ENCODE peak calls at places on chromosomes 12 and 14, in seven cellular contexts. B is stimulated activated CD4-positive, alpha-beta T cell treated with anti-CD3 and anti-CD28 coated beads, Interleukin-12 subunit alpha, Interleukin-12 subunit beta, amount 100 ng/mL, for 48 hours; D is iPS-NIHi11; Z is NCI-H1694; A is heart left ventricle; J is NCI-H446; S is left colon. V is an unnamed sample.

GRCh38 chr14:35539969-35540368 is 6.0 kb downstream of the INSM2 start:
- DNase-seq in J (no peak), Z (no peak), B (no peak), D (no peak), A (no peak), S (no peak), V (no peak)

GRCh38 chr14:61051046-61051445 is 70.0 kb downstream of the SLC38A6 start:
- DNase-seq in J (peak), A (peak), Z (no peak), B (no peak), S (no peak), D (no peak), V (no peak)

GRCh38 chr12:52191841-52192791 is at the start of gene KRT80:
- DNase-seq in Z (peak), S (peak), B (peak), D (peak), A (peak), J (peak), V (no peak)

GRCh38 chr12:118376089-118377004 is at the start of gene SUDS3:
- DNase-seq in B (peak), A (peak), S (peak), J (peak), D (peak), Z (peak), V (peak)

GRCh38 chr14:92531151-92531873 is 17.7 kb downstream of the RIN3 start:
- DNase-seq in J (no peak), D (no peak), B (no peak), A (no peak), Z (no peak), S (no peak), V (peak)

GRCh38 chr12:2532647-2533435 is 261.9 kb upstream of the FKBP4 start:
- DNase-seq in Z (no peak), A (no peak), D (no peak), B (no peak), J (no peak), S (no peak), V (no peak)

GRCh38 chr14:63248211-63248610 is 44.0 kb downstream of the RHOJ start:
- DNase-seq in D (no peak), J (no peak), S (no peak), A (no peak), Z (no peak), B (no peak), V (no peak)

GRCh38 chr12:252634-253033 is 10.0 kb downstream of the SLC6A13 start:
- DNase-seq in B (no peak), J (no peak), D (no peak), A (no peak), Z (no peak), S (no peak), V (no peak)

GRCh38 chr12:70962226-70962794 is 41.8 kb upstream of the PTPRR start:
- DNase-seq in S (no peak), J (no peak), A (no peak), D (no peak), Z (no peak), B (no peak), V (no peak)